ENCODE peak calls at places on chromosomes 1 and 21, in six cellular contexts. M is esophagus muscularis mucosa; W is activated CD4-positive, CD25-positive, alpha-beta regulatory T cell treated with anti-CD3 and anti-CD28 coated beads, Interleukin-2, amount 50 U/mL, for 72 hours; G is occipital lobe; F is AG04450; O is AML-193. B is an unnamed sample.

GRCh38 chr1:162033445-162033844 is 9.8 kb upstream of the OLFML2B start:
- DNase-seq in M (no peak), W (no peak), G (no peak), F (no peak), O (no peak), B (no peak)

GRCh38 chr1:2800664-2801045 is 838 bp downstream of the TTC34 start:
- DNase-seq in M (no peak), W (peak), G (no peak), F (no peak), O (no peak), B (no peak)

GRCh38 chr1:24865587-24865986 is 64.5 kb downstream of the RUNX3 start:
- DNase-seq in M (peak), W (no peak), G (no peak), F (no peak), O (no peak), B (no peak)

GRCh38 chr21:32951041-32951440 is 74.7 kb upstream of the OLIG2 start:
- DNase-seq in M (no peak), W (no peak), G (no peak), F (no peak), O (no peak), B (no peak)

GRCh38 chr1:229339086-229339485 is 3.8 kb downstream of the CCSAP start:
- DNase-seq in M (no peak), W (no peak), G (no peak), F (no peak), O (no peak), B (no peak)

GRCh38 chr1:32724678-32725594 is 22.4 kb upstream of the SYNC start:
- DNase-seq in M (no peak), W (no peak), G (peak), F (peak), O (peak), B (peak)

GRCh38 chr1:207893737-207894582 is 17.0 kb downstream of the CD34 start:
- DNase-seq in M (no peak), W (no peak), G (no peak), F (no peak), O (no peak), B (no peak)

GRCh38 chr1:171873664-171874063 is 32.4 kb downstream of the DNM3 start:
- DNase-seq in M (no peak), W (no peak), G (no peak), F (no peak), O (no peak), B (no peak)

GRCh38 chr1:33997127-33998047 is 133.5 kb downstream of the HMGB4 start:
- DNase-seq in M (no peak), W (no peak), G (no peak), F (no peak), O (no peak), B (no peak)

GRCh38 chr1:221098462-221099406 is 219.5 kb downstream of the HLX start:
- DNase-seq in M (no peak), W (no peak), G (no peak), F (no peak), O (peak), B (no peak)

GRCh38 chr1:32240140-32240951 is 6.7 kb upstream of the FAM167B start:
- DNase-seq in M (no peak), W (no peak), G (peak), F (no peak), O (peak), B (peak)

GRCh38 chr1:63746129-63746864 is 27.5 kb upstream of the ROR1 start:
- DNase-seq in M (no peak), W (no peak), G (no peak), F (peak), O (no peak), B (peak)

GRCh38 chr1:178885869-178886268 is 15.0 kb upstream of the ANGPTL1 start:
- DNase-seq in M (no peak), W (no peak), G (no peak), F (no peak), O (no peak), B (no peak)

GRCh38 chr1:8450312-8450711 is 132.4 kb downstream of the SLC45A1 start:
- DNase-seq in M (no peak), W (no peak), G (no peak), F (no peak), O (no peak), B (no peak)

GRCh38 chr21:37462087-37462861 is 95.7 kb downstream of the DYRK1A start:
- DNase-seq in M (no peak), W (no peak), G (no peak), F (no peak), O (no peak), B (no peak)